ENCODE peak calls at places on chromosomes 2 and 18, in six cellular contexts. G is AG04450, I is NCI-H2081, M is NCI-H2029, Q is H9, Y is neuronal stem cell. C is an unnamed sample.

GRCh38 chr18:34965108-34965507 is 76.1 kb upstream of the MAPRE2 start:
- DNase-seq in M (peak), G (no peak), Y (no peak), Q (no peak), I (peak), C (peak)

GRCh38 chr2:181984060-181984459 is 1.6 kb upstream of the PPP1R1C start:
- DNase-seq in Q (no peak), G (no peak), M (no peak), I (no peak), Y (no peak), C (no peak)

GRCh38 chr2:172813314-172813888 is 77.8 kb downstream of the RAPGEF4 start:
- DNase-seq in I (peak), Q (no peak), M (no peak), Y (no peak), G (no peak), C (no peak)

GRCh38 chr2:20188201-20188600 is 36.7 kb downstream of the SDC1 start:
- DNase-seq in G (no peak), I (no peak), Y (no peak), M (no peak), Q (no peak), C (no peak)

GRCh38 chr2:138823651-138824050 is 43.5 kb upstream of the NXPH2 start:
- DNase-seq in M (no peak), Y (no peak), I (no peak), G (no peak), Q (peak), C (peak)

GRCh38 chr2:65611488-65611887 is 179.1 kb upstream of the SPRED2 start:
- DNase-seq in Y (no peak), Q (no peak), I (no peak), M (no peak), G (no peak), C (no peak)

GRCh38 chr2:8574196-8575010 is 107.5 kb upstream of the ID2 start:
- DNase-seq in I (no peak), Q (peak), M (no peak), Y (no peak), G (no peak), C (no peak)

GRCh38 chr18:49971462-49971861 is 158.1 kb upstream of the ACAA2 start:
- DNase-seq in M (no peak), G (no peak), I (no peak), Q (no peak), Y (no peak), C (no peak)

GRCh38 chr18:63299837-63300787 is 19.5 kb downstream of the BCL2 start:
- DNase-seq in Y (no peak), I (no peak), M (no peak), G (no peak), Q (no peak), C (no peak)

GRCh38 chr2:240402566-240403295 is 32.7 kb upstream of the GPC1 start:
- DNase-seq in Y (no peak), G (no peak), M (no peak), I (no peak), Q (peak), C (no peak)

GRCh38 chr2:200466703-200467418 is 43.0 kb downstream of the KCTD18 start:
- DNase-seq in I (no peak), Q (no peak), Y (no peak), M (no peak), G (no peak), C (no peak)

GRCh38 chr2:26696352-26696816 is 3.9 kb downstream of the KCNK3 start:
- DNase-seq in G (peak), Y (no peak), I (no peak), M (no peak), Q (peak), C (no peak)

GRCh38 chr2:46893231-46893943 is 22.2 kb downstream of the MCFD2 start:
- DNase-seq in I (no peak), M (no peak), G (no peak), Q (no peak), Y (no peak), C (no peak)

GRCh38 chr2:109185338-109185737 is 56.3 kb downstream of the SH3RF3 start:
- DNase-seq in G (peak), I (no peak), Q (no peak), M (no peak), Y (no peak), C (no peak)

GRCh38 chr18:65725421-65726050 is 25.3 kb upstream of the CDH7 start:
- DNase-seq in G (no peak), Y (peak), I (peak), Q (peak), M (no peak), C (peak)

GRCh38 chr2:241946306-241947003 is 76.9 kb downstream of the RTP5 start:
- DNase-seq in M (no peak), Y (no peak), Q (no peak), G (no peak), I (no peak), C (no peak)

GRCh38 chr2:207223051-207223450 is 57.3 kb upstream of the KLF7 start:
- DNase-seq in M (no peak), Q (no peak), I (no peak), Y (no peak), G (peak), C (no peak)

GRCh38 chr18:46623541-46623940 is 33.5 kb downstream of the LOXHD1 start:
- DNase-seq in Y (no peak), I (no peak), M (no peak), Q (no peak), G (no peak), C (no peak)

GRCh38 chr18:72128649-72129048 is 415.5 kb downstream of the CBLN2 start:
- DNase-seq in M (no peak), Y (peak), Q (no peak), G (no peak), I (no peak), C (no peak)

GRCh38 chr2:182148344-182148743 is 162.7 kb downstream of the PPP1R1C start:
- DNase-seq in M (no peak), Q (no peak), Y (no peak), I (no peak), G (no peak), C (no peak)